ENCODE peak calls at places on chromosomes 4 and X, in ten cellular contexts. One of them, this sample, is unnamed.

GRCh38 chrX:9282325-9282724 is 182.5 kb upstream of the TBL1X start:
- DNase-seq in BE2C: no peak
- DNase-seq in type B pancreatic cell: no peak
- DNase-seq in astrocyte of the spinal cord: no peak
- DNase-seq in GM12865: no peak
- DNase-seq in kidney epithelial cell: no peak
- DNase-seq in GM20000: no peak
- DNase-seq in AG09319: no peak
- DNase-seq in IMR-90: no peak
- DNase-seq in foreskin keratinocyte: no peak
- DNase-seq in this sample: no peak

GRCh38 chrX:26409636-26410035 is 193.7 kb downstream of the MAGEB5 start:
- DNase-seq in BE2C: no peak
- DNase-seq in type B pancreatic cell: no peak
- DNase-seq in astrocyte of the spinal cord: no peak
- DNase-seq in GM12865: no peak
- DNase-seq in kidney epithelial cell: no peak
- DNase-seq in GM20000: no peak
- DNase-seq in AG09319: no peak
- DNase-seq in IMR-90: no peak
- DNase-seq in foreskin keratinocyte: no peak
- DNase-seq in this sample: no peak

GRCh38 chrX:124719060-124719459 is 372.7 kb downstream of the SH2D1A start:
- DNase-seq in BE2C: no peak
- DNase-seq in type B pancreatic cell: no peak
- DNase-seq in astrocyte of the spinal cord: no peak
- DNase-seq in GM12865: no peak
- DNase-seq in kidney epithelial cell: no peak
- DNase-seq in GM20000: no peak
- DNase-seq in AG09319: no peak
- DNase-seq in IMR-90: no peak
- DNase-seq in foreskin keratinocyte: no peak
- DNase-seq in this sample: no peak

GRCh38 chr4:145076473-145076855 is 21.5 kb downstream of the ANAPC10 start:
- DNase-seq in BE2C: no peak
- DNase-seq in type B pancreatic cell: no peak
- DNase-seq in astrocyte of the spinal cord: no peak
- DNase-seq in GM12865: no peak
- DNase-seq in kidney epithelial cell: no peak
- DNase-seq in GM20000: no peak
- DNase-seq in AG09319: no peak
- DNase-seq in IMR-90: peak; percentile 10
- DNase-seq in foreskin keratinocyte: no peak
- DNase-seq in this sample: no peak

GRCh38 chrX:16188687-16189086 is 21.4 kb downstream of the MAGEB17 start:
- DNase-seq in BE2C: no peak
- DNase-seq in type B pancreatic cell: no peak
- DNase-seq in astrocyte of the spinal cord: no peak
- DNase-seq in GM12865: no peak
- DNase-seq in kidney epithelial cell: no peak
- DNase-seq in GM20000: no peak
- DNase-seq in AG09319: no peak
- DNase-seq in IMR-90: peak; percentile 57
- DNase-seq in foreskin keratinocyte: peak; percentile 3
- DNase-seq in this sample: no peak

GRCh38 chr4:149552601-149553000 is 263.0 kb downstream of the IQCM start:
- DNase-seq in BE2C: no peak
- DNase-seq in type B pancreatic cell: no peak
- DNase-seq in astrocyte of the spinal cord: no peak
- DNase-seq in GM12865: no peak
- DNase-seq in kidney epithelial cell: no peak
- DNase-seq in GM20000: no peak
- DNase-seq in AG09319: no peak
- DNase-seq in IMR-90: no peak
- DNase-seq in foreskin keratinocyte: no peak
- DNase-seq in this sample: no peak

GRCh38 chrX:15500497-15500966 is at the start of gene BMX:
- DNase-seq in BE2C: no peak
- DNase-seq in type B pancreatic cell: no peak
- DNase-seq in astrocyte of the spinal cord: no peak
- DNase-seq in GM12865: no peak
- DNase-seq in kidney epithelial cell: no peak
- DNase-seq in GM20000: no peak
- DNase-seq in AG09319: no peak
- DNase-seq in IMR-90: no peak
- DNase-seq in foreskin keratinocyte: no peak
- DNase-seq in this sample: no peak

GRCh38 chr4:139902328-139903217 is 237.0 kb downstream of the MGST2 start:
- DNase-seq in BE2C: no peak
- DNase-seq in type B pancreatic cell: no peak
- DNase-seq in astrocyte of the spinal cord: peak; percentile 39
- DNase-seq in GM12865: no peak
- DNase-seq in kidney epithelial cell: no peak
- DNase-seq in GM20000: no peak
- DNase-seq in AG09319: no peak
- DNase-seq in IMR-90: peak; percentile 20
- DNase-seq in foreskin keratinocyte: no peak
- DNase-seq in this sample: no peak

GRCh38 chr4:105145913-105146285 is 777 bp upstream of the TET2 start:
- DNase-seq in BE2C: no peak
- DNase-seq in type B pancreatic cell: no peak
- DNase-seq in astrocyte of the spinal cord: peak; percentile 22
- DNase-seq in GM12865: peak; percentile 46
- DNase-seq in kidney epithelial cell: no peak
- DNase-seq in GM20000: peak; percentile 44
- DNase-seq in AG09319: no peak
- DNase-seq in IMR-90: no peak
- DNase-seq in foreskin keratinocyte: no peak
- DNase-seq in this sample: no peak

GRCh38 chr4:47510506-47511143 is 25.6 kb downstream of the ATP10D start:
- DNase-seq in BE2C: no peak
- DNase-seq in type B pancreatic cell: no peak
- DNase-seq in astrocyte of the spinal cord: peak; percentile 57
- DNase-seq in GM12865: peak; percentile 82
- DNase-seq in kidney epithelial cell: no peak
- DNase-seq in GM20000: peak; percentile 50
- DNase-seq in AG09319: no peak
- DNase-seq in IMR-90: peak; percentile 43
- DNase-seq in foreskin keratinocyte: no peak
- DNase-seq in this sample: no peak
- TF ChIP-seq CTCF in BE2C: no peak
- TF ChIP-seq CTCF in type B pancreatic cell: peak; percentile 42
- TF ChIP-seq CTCF in astrocyte of the spinal cord: peak; percentile 34
- TF ChIP-seq CTCF in GM12865: no peak
- TF ChIP-seq CTCF in kidney epithelial cell: peak; percentile 5
- TF ChIP-seq CTCF in GM20000: no peak
- TF ChIP-seq CTCF in AG09319: peak; percentile 25
- TF ChIP-seq CTCF in IMR-90: peak; percentile 41
- TF ChIP-seq CTCF in foreskin keratinocyte: peak; percentile 54
- TF ChIP-seq CTCF in this sample: peak; percentile 26

GRCh38 chr4:151604238-151604637 is 156.6 kb downstream of the GATB start:
- DNase-seq in BE2C: peak; percentile 36
- DNase-seq in type B pancreatic cell: no peak
- DNase-seq in astrocyte of the spinal cord: peak; percentile 32
- DNase-seq in GM12865: peak; percentile 7
- DNase-seq in kidney epithelial cell: no peak
- DNase-seq in GM20000: peak; percentile 25
- DNase-seq in AG09319: peak; percentile 3
- DNase-seq in IMR-90: peak; percentile 32
- DNase-seq in foreskin keratinocyte: peak; percentile 11
- DNase-seq in this sample: no peak
- TF ChIP-seq CTCF in BE2C: peak; percentile 67
- TF ChIP-seq CTCF in type B pancreatic cell: peak; percentile 63
- TF ChIP-seq CTCF in astrocyte of the spinal cord: peak; percentile 57
- TF ChIP-seq CTCF in GM12865: peak; percentile 23
- TF ChIP-seq CTCF in kidney epithelial cell: peak; percentile 42
- TF ChIP-seq CTCF in GM20000: peak; percentile 9
- TF ChIP-seq CTCF in AG09319: peak; percentile 55
- TF ChIP-seq CTCF in IMR-90: peak; percentile 57
- TF ChIP-seq CTCF in foreskin keratinocyte: peak; percentile 74
- TF ChIP-seq CTCF in this sample: no peak

GRCh38 chr4:16508968-16509367 is 282.7 kb upstream of the TAPT1 start:
- DNase-seq in BE2C: no peak
- DNase-seq in type B pancreatic cell: no peak
- DNase-seq in astrocyte of the spinal cord: no peak
- DNase-seq in GM12865: peak; percentile 7
- DNase-seq in kidney epithelial cell: no peak
- DNase-seq in GM20000: no peak
- DNase-seq in AG09319: no peak
- DNase-seq in IMR-90: no peak
- DNase-seq in foreskin keratinocyte: no peak
- DNase-seq in this sample: no peak
- TF ChIP-seq CTCF in BE2C: peak; percentile 50
- TF ChIP-seq CTCF in type B pancreatic cell: peak; percentile 62
- TF ChIP-seq CTCF in astrocyte of the spinal cord: peak; percentile 39
- TF ChIP-seq CTCF in GM12865: peak; percentile 29
- TF ChIP-seq CTCF in kidney epithelial cell: peak; percentile 37
- TF ChIP-seq CTCF in GM20000: no peak
- TF ChIP-seq CTCF in AG09319: peak; percentile 37
- TF ChIP-seq CTCF in IMR-90: peak; percentile 32
- TF ChIP-seq CTCF in foreskin keratinocyte: peak; percentile 53
- TF ChIP-seq CTCF in this sample: no peak

GRCh38 chr4:26420903-26421302 is 69.4 kb downstream of the CCKAR start:
- DNase-seq in BE2C: no peak
- DNase-seq in type B pancreatic cell: no peak
- DNase-seq in astrocyte of the spinal cord: peak; percentile 52
- DNase-seq in GM12865: no peak
- DNase-seq in kidney epithelial cell: no peak
- DNase-seq in GM20000: no peak
- DNase-seq in AG09319: no peak
- DNase-seq in IMR-90: peak; percentile 56
- DNase-seq in foreskin keratinocyte: no peak
- DNase-seq in this sample: no peak

GRCh38 chr4:26424143-26424542 is 66.1 kb downstream of the CCKAR start:
- DNase-seq in BE2C: no peak
- DNase-seq in type B pancreatic cell: no peak
- DNase-seq in astrocyte of the spinal cord: no peak
- DNase-seq in GM12865: no peak
- DNase-seq in kidney epithelial cell: no peak
- DNase-seq in GM20000: no peak
- DNase-seq in AG09319: no peak
- DNase-seq in IMR-90: no peak
- DNase-seq in foreskin keratinocyte: no peak
- DNase-seq in this sample: no peak

GRCh38 chr4:26426892-26427291 is 63.4 kb downstream of the CCKAR start:
- DNase-seq in BE2C: no peak
- DNase-seq in type B pancreatic cell: no peak
- DNase-seq in astrocyte of the spinal cord: no peak
- DNase-seq in GM12865: no peak
- DNase-seq in kidney epithelial cell: no peak
- DNase-seq in GM20000: no peak
- DNase-seq in AG09319: no peak
- DNase-seq in IMR-90: no peak
- DNase-seq in foreskin keratinocyte: no peak
- DNase-seq in this sample: no peak

GRCh38 chr4:26425953-26426352 is 64.3 kb downstream of the CCKAR start:
- DNase-seq in BE2C: no peak
- DNase-seq in type B pancreatic cell: no peak
- DNase-seq in astrocyte of the spinal cord: no peak
- DNase-seq in GM12865: no peak
- DNase-seq in kidney epithelial cell: no peak
- DNase-seq in GM20000: no peak
- DNase-seq in AG09319: no peak
- DNase-seq in IMR-90: no peak
- DNase-seq in foreskin keratinocyte: no peak
- DNase-seq in this sample: no peak

DNA sequence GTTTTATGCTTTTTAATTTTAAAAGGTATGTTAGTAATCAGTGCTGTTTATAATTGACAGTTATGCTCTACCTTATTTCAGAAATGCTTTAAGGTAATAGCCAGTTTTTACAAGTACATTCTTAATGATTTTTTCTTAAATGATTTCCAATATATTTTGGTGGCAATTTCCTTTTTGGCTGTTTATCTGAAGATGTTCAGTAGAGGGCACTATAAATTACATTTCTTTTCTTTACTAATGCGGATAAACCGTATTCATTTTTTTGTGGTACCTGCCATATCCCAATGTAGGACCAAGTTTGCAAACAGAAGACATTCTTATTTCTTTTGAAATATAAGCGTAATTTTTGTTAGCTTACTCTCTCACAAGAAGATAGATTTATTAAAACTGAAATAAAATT is 65.4 kb downstream of the CCKAR start:
- DNase-seq in BE2C: no peak
- DNase-seq in type B pancreatic cell: no peak
- DNase-seq in astrocyte of the spinal cord: no peak
- DNase-seq in GM12865: no peak
- DNase-seq in kidney epithelial cell: no peak
- DNase-seq in GM20000: no peak
- DNase-seq in AG09319: no peak
- DNase-seq in IMR-90: no peak
- DNase-seq in foreskin keratinocyte: no peak
- DNase-seq in this sample: no peak
- TF ChIP-seq CTCF in BE2C: no peak
- TF ChIP-seq CTCF in type B pancreatic cell: peak; percentile 50
- TF ChIP-seq CTCF in astrocyte of the spinal cord: no peak
- TF ChIP-seq CTCF in GM12865: no peak
- TF ChIP-seq CTCF in kidney epithelial cell: no peak
- TF ChIP-seq CTCF in GM20000: no peak
- TF ChIP-seq CTCF in AG09319: no peak
- TF ChIP-seq CTCF in IMR-90: peak; percentile 26
- TF ChIP-seq CTCF in foreskin keratinocyte: peak; percentile 44
- TF ChIP-seq CTCF in this sample: no peak

GRCh38 chr4:177441061-177441802 is 1.0 kb downstream of the AGA start:
- DNase-seq in BE2C: peak; percentile 15
- DNase-seq in type B pancreatic cell: no peak
- DNase-seq in astrocyte of the spinal cord: peak; percentile 36
- DNase-seq in GM12865: peak; percentile 68
- DNase-seq in kidney epithelial cell: no peak
- DNase-seq in GM20000: peak; percentile 31
- DNase-seq in AG09319: no peak
- DNase-seq in IMR-90: peak; percentile 28
- DNase-seq in foreskin keratinocyte: no peak
- DNase-seq in this sample: no peak
- TF ChIP-seq CTCF in BE2C: peak; percentile 41
- TF ChIP-seq CTCF in type B pancreatic cell: peak; percentile 56
- TF ChIP-seq CTCF in astrocyte of the spinal cord: peak; percentile 6
- TF ChIP-seq CTCF in GM12865: no peak
- TF ChIP-seq CTCF in kidney epithelial cell: peak; percentile 9
- TF ChIP-seq CTCF in GM20000: no peak
- TF ChIP-seq CTCF in AG09319: no peak
- TF ChIP-seq CTCF in IMR-90: no peak
- TF ChIP-seq CTCF in foreskin keratinocyte: peak; percentile 14
- TF ChIP-seq CTCF in this sample: no peak

DNA sequence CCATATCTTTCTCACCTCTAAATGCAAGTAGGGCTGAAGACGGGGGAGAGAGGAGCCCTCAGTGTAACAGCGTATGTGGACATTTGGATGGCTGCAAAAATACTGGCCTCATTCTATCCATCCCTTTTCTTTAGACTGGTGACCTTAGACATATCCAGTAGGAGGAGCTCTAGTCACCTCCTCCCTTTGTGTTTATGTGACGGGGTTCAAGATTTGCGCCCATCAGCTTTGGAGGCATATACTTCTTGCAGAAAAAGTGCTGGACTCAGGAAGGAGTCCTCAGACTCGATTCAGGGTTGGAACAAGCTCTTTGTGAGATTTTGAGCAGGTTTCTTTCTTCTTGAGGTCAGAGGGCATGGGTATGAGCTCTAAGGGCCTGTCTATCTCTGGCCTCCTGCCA is 86.2 kb downstream of the MAMLD1 start:
- DNase-seq in BE2C: no peak
- DNase-seq in type B pancreatic cell: no peak
- DNase-seq in astrocyte of the spinal cord: no peak
- DNase-seq in GM12865: peak; percentile 1
- DNase-seq in kidney epithelial cell: no peak
- DNase-seq in GM20000: peak; percentile 6
- DNase-seq in AG09319: no peak
- DNase-seq in IMR-90: no peak
- DNase-seq in foreskin keratinocyte: no peak
- DNase-seq in this sample: no peak
- TF ChIP-seq CTCF in BE2C: no peak
- TF ChIP-seq CTCF in type B pancreatic cell: no peak
- TF ChIP-seq CTCF in astrocyte of the spinal cord: no peak
- TF ChIP-seq CTCF in GM12865: peak; percentile 24
- TF ChIP-seq CTCF in kidney epithelial cell: no peak
- TF ChIP-seq CTCF in GM20000: no peak
- TF ChIP-seq CTCF in AG09319: no peak
- TF ChIP-seq CTCF in IMR-90: no peak
- TF ChIP-seq CTCF in foreskin keratinocyte: peak; percentile 30
- TF ChIP-seq CTCF in this sample: no peak

This sample was measured in natural killer cell.